ENCODE peak calls at places on chromosome 7, in six cellular contexts. I, Z, U, C, F and H are unnamed samples.

GRCh38 chr7:142243823-142244222 is 14.0 kb downstream of the PRSS58 start:
- DNase-seq in I (no peak), Z (no peak), U (no peak), C (no peak), F (no peak), H (no peak)

GRCh38 chr7:16348251-16348650 is 73.1 kb downstream of the CRPPA start:
- DNase-seq in I (no peak), Z (no peak), U (no peak), C (no peak), F (peak), H (no peak)

GRCh38 chr7:25312968-25313367 is 84.7 kb upstream of the NPVF start:
- DNase-seq in I (no peak), Z (no peak), U (no peak), C (no peak), F (no peak), H (no peak)

GRCh38 chr7:82600601-82601000 is 157.0 kb upstream of the CACNA2D1 start:
- DNase-seq in I (no peak), Z (no peak), U (no peak), C (no peak), F (peak), H (no peak)

GRCh38 chr7:29063872-29064271 is 82.5 kb downstream of the CPVL start:
- DNase-seq in I (no peak), Z (no peak), U (no peak), C (no peak), F (no peak), H (no peak)

GRCh38 chr7:1291040-1291689 is 58.5 kb downstream of the UNCX start:
- DNase-seq in I (no peak), Z (no peak), U (no peak), C (no peak), F (peak), H (no peak)

GRCh38 chr7:106679153-106679931 is 18.4 kb upstream of the CCDC71L start:
- DNase-seq in I (no peak), Z (no peak), U (no peak), C (no peak), F (peak), H (no peak)

GRCh38 chr7:80749270-80749669 is 110.8 kb downstream of the CD36 start:
- DNase-seq in I (no peak), Z (no peak), U (no peak), C (no peak), F (no peak), H (no peak)

GRCh38 chr7:154259396-154259795 is 207.2 kb downstream of the DPP6 start:
- DNase-seq in I (no peak), Z (no peak), U (no peak), C (no peak), F (no peak), H (no peak)

GRCh38 chr7:92010215-92010614 is 69.6 kb downstream of the AKAP9 start:
- DNase-seq in I (no peak), Z (no peak), U (no peak), C (no peak), F (no peak), H (no peak)

GRCh38 chr7:47580811-47581331 is 1.0 kb downstream of the TNS3 start:
- DNase-seq in I (no peak), Z (no peak), U (no peak), C (no peak), F (peak), H (peak)

GRCh38 chr7:31464601-31465000 is 49.3 kb upstream of the ITPRID1 start:
- DNase-seq in I (no peak), Z (no peak), U (no peak), C (no peak), F (no peak), H (no peak)

GRCh38 chr7:139452948-139453672 is 30.4 kb downstream of the KLRG2 start:
- DNase-seq in I (no peak), Z (peak), U (no peak), C (no peak), F (peak), H (no peak)

GRCh38 chr7:90262438-90262837 is 17.5 kb downstream of the CFAP69 start:
- DNase-seq in I (no peak), Z (no peak), U (no peak), C (no peak), F (peak), H (no peak)

GRCh38 chr7:139828446-139828845 is 618 bp upstream of the TBXAS1 start:
- DNase-seq in I (no peak), Z (no peak), U (no peak), C (no peak), F (no peak), H (no peak)

GRCh38 chr7:28474267-28474618 is 61.9 kb downstream of the CREB5 start:
- DNase-seq in I (no peak), Z (no peak), U (no peak), C (no peak), F (no peak), H (no peak)

GRCh38 chr7:141464551-141464950 is 86.7 kb upstream of the AGK start:
- DNase-seq in I (no peak), Z (no peak), U (no peak), C (no peak), F (no peak), H (no peak)

GRCh38 chr7:158782638-158783490 is 46.4 kb downstream of the ESYT2 start:
- DNase-seq in I (no peak), Z (no peak), U (no peak), C (no peak), F (peak), H (no peak)

GRCh38 chr7:81774496-81774895 is 4.6 kb upstream of the HGF start:
- DNase-seq in I (no peak), Z (no peak), U (no peak), C (no peak), F (no peak), H (no peak)

GRCh38 chr7:40469481-40469880 is 334.7 kb downstream of the SUGCT start:
- DNase-seq in I (no peak), Z (no peak), U (no peak), C (no peak), F (peak), H (no peak)

GRCh38 chr7:91046322-91047088 is 217.7 kb upstream of the FZD1 start:
- DNase-seq in I (no peak), Z (no peak), U (no peak), C (no peak), F (peak), H (no peak)

GRCh38 chr7:101915000-101915399 is 97.6 kb downstream of the CUX1 start:
- DNase-seq in I (no peak), Z (peak), U (no peak), C (no peak), F (no peak), H (no peak)

GRCh38 chr7:10412426-10413019 is 561.1 kb upstream of the PHF14 start:
- DNase-seq in I (peak), Z (peak), U (no peak), C (no peak), F (peak), H (peak)

GRCh38 chr7:23027261-23027660 is 13.3 kb upstream of the HYCC1 start:
- DNase-seq in I (no peak), Z (no peak), U (no peak), C (no peak), F (no peak), H (no peak)

DNA sequence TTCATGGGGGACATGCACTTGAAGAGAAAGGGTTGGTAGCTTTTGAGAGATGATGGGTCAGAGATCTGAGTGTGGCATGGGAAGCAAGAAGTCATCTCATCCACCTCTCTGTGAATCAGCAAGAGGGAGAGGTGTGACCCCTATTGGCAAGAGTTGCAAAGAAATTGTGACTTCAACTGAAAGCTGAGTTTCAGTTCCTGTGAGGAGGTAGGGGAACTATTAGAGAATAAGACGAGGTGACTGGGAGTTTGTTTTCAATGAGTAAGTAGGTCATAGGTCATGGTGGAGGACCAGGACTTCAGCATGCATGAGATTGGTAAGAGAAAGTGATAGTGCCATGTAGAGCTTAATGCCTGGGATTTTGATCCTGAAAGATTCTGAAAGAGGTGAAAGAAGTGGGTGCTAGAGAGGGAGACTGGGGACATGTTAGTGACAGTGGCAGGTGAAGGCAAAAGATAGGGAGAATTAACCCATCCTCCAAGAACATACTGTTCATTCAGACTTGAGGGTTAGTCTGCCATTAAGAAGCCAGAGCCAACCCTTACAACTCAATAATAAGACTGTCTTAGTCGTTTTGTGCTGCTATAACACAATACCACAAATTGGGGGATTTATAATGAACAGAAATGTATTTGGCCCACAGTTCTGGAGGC is 75.5 kb upstream of the CAPZA2 start:
- DNase-seq in I (no peak), Z (no peak), U (no peak), C (no peak), F (peak), H (no peak)
- TF ChIP-seq CTCF in I (no peak), Z (peak), U (no peak), C (no peak), F (peak), H (no peak)

GRCh38 chr7:116632349-116632748 is 39.6 kb upstream of the MET start:
- DNase-seq in I (no peak), Z (no peak), U (no peak), C (no peak), F (no peak), H (no peak)

GRCh38 chr7:116630932-116631449 is 41.0 kb upstream of the MET start:
- DNase-seq in I (peak), Z (no peak), U (no peak), C (no peak), F (peak), H (peak)

GRCh38 chr7:116630357-116630756 is 41.6 kb upstream of the MET start:
- DNase-seq in I (no peak), Z (no peak), U (no peak), C (no peak), F (no peak), H (no peak)

GRCh38 chr7:116631676-116632075 is 40.3 kb upstream of the MET start:
- DNase-seq in I (no peak), Z (no peak), U (no peak), C (no peak), F (no peak), H (no peak)

GRCh38 chr7:116633131-116633988 is 38.6 kb upstream of the MET start:
- DNase-seq in I (no peak), Z (no peak), U (no peak), C (no peak), F (peak), H (peak)
- TF ChIP-seq CTCF in I (no peak), Z (no peak), U (no peak), C (no peak), F (no peak), H (no peak)

DNA sequence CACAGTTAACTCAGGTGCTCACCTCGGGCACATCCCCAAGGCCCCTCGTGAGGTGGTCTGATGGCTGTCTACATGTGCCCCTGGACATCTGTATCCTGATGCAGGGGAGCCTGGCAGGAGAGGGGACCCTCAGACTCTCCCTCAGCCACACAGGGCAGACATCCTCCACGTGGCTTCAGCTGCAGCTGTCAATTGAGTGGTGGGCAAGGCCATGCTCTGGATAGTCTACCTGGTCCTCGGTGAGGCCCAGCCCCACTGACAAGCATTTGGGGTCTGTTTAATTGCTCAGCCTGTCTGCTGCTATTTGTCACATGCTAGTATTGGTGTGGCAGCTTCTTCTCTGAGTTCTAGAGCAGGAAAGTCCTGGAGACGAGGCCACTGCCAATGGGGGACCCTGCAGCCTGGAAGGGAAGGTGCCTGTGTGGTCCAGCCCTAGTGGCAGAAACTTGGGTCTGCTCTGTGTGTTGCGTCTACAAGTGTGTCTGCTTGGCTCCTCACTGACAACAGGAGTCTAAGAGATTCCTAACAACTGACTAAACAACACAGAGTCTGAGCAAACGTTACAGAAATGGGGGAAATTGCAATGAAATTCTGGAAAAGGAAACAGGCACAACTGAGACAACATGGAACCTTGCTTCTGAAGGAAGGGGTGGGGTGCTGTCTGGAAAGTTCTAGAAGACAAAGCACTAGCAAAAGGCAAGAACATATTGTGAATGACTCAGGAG is 59.3 kb upstream of the IGFBP3 start:
- DNase-seq in I (peak), Z (no peak), U (no peak), C (no peak), F (peak), H (no peak)
- TF ChIP-seq CTCF in I (no peak), Z (no peak), U (no peak), C (no peak), F (peak), H (no peak)

GRCh38 chr7:149853157-149853556 is 15.0 kb downstream of the ZNF862 start:
- DNase-seq in I (no peak), Z (no peak), U (no peak), C (no peak), F (no peak), H (no peak)

GRCh38 chr7:149849174-149849573 is 11.0 kb downstream of the ZNF862 start:
- DNase-seq in I (no peak), Z (no peak), U (no peak), C (no peak), F (no peak), H (no peak)

GRCh38 chr7:149850007-149850594 is 11.9 kb downstream of the ZNF862 start:
- DNase-seq in I (no peak), Z (no peak), U (no peak), C (no peak), F (no peak), H (no peak)

GRCh38 chr7:149850716-149851115 is 12.5 kb downstream of the ZNF862 start:
- DNase-seq in I (no peak), Z (no peak), U (no peak), C (no peak), F (no peak), H (no peak)

DNA sequence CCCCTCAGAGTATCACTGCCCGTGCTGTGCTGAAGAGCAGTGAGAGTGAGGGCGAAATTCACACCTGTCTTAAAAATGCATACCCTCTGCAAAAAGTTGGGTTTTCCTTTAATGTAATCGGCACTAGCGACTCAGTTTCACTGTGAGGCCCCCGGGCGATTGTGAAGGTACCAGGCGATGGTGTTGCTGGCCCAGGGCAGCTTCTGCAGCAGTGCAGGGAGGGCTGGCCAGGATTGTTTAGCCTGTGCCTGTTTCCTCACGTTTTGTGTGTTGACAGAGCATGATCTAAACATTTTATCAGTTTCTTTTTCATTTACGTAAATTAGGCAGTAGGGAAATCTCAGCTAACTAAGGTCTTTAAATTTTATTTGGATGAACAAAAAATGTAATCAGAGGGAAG is 13.3 kb downstream of the ZNF862 start:
- DNase-seq in I (no peak), Z (no peak), U (no peak), C (no peak), F (no peak), H (no peak)
- TF ChIP-seq CTCF in I (no peak), Z (no peak), U (no peak), C (no peak), F (no peak), H (no peak)